ENCODE peak calls at places on chromosomes 12 and 14, in eight cellular contexts. One of them, this sample, is unnamed.

GRCh38 chr12:122422769-122423257 is 344 bp upstream of the CLIP1 start:
- DNase-seq in GM23248: peak
- DNase-seq in fibroblast of lung: peak
- DNase-seq in HCT116: no peak
- DNase-seq in AG10803: peak
- DNase-seq in dorsolateral prefrontal cortex: no peak
- DNase-seq in A673: peak
- DNase-seq in heart right ventricle: peak
- DNase-seq in this sample: no peak

GRCh38 chr14:96398432-96398831 is 6.5 kb downstream of the AK7 start:
- DNase-seq in GM23248: no peak
- DNase-seq in dorsolateral prefrontal cortex: no peak
- DNase-seq in HCT116: no peak
- DNase-seq in A673: no peak
- DNase-seq in fibroblast of lung: no peak
- DNase-seq in AG10803: no peak
- DNase-seq in heart right ventricle: no peak
- DNase-seq in this sample: no peak

GRCh38 chr14:104600141-104600643 is 4.4 kb downstream of the TMEM179 start:
- DNase-seq in HCT116: no peak
- DNase-seq in heart right ventricle: no peak
- DNase-seq in A673: peak
- DNase-seq in GM23248: peak
- DNase-seq in dorsolateral prefrontal cortex: peak
- DNase-seq in fibroblast of lung: no peak
- DNase-seq in AG10803: peak
- DNase-seq in this sample: no peak

GRCh38 chr12:62933220-62933870 is 1.6 kb downstream of the PPM1H start:
- DNase-seq in heart right ventricle: peak
- DNase-seq in A673: no peak
- DNase-seq in dorsolateral prefrontal cortex: peak
- DNase-seq in fibroblast of lung: no peak
- DNase-seq in AG10803: no peak
- DNase-seq in GM23248: no peak
- DNase-seq in HCT116: no peak
- DNase-seq in this sample: no peak

GRCh38 chr12:57214398-57214781 is 2.2 kb upstream of the NXPH4 start:
- DNase-seq in HCT116: no peak
- DNase-seq in dorsolateral prefrontal cortex: no peak
- DNase-seq in A673: peak
- DNase-seq in GM23248: peak
- DNase-seq in heart right ventricle: peak
- DNase-seq in fibroblast of lung: peak
- DNase-seq in AG10803: peak
- DNase-seq in this sample: no peak

GRCh38 chr12:89160716-89161123 is 191.6 kb downstream of the DUSP6 start:
- DNase-seq in HCT116: no peak
- DNase-seq in A673: peak
- DNase-seq in AG10803: peak
- DNase-seq in dorsolateral prefrontal cortex: no peak
- DNase-seq in heart right ventricle: peak
- DNase-seq in fibroblast of lung: peak
- DNase-seq in GM23248: peak
- DNase-seq in this sample: peak

GRCh38 chr12:115885040-115885439 is 392.5 kb downstream of the MED13L start:
- DNase-seq in heart right ventricle: no peak
- DNase-seq in dorsolateral prefrontal cortex: no peak
- DNase-seq in AG10803: no peak
- DNase-seq in HCT116: no peak
- DNase-seq in A673: no peak
- DNase-seq in GM23248: no peak
- DNase-seq in fibroblast of lung: no peak
- DNase-seq in this sample: no peak

GRCh38 chr14:33962016-33962415 is 11.1 kb upstream of the EGLN3 start:
- DNase-seq in GM23248: no peak
- DNase-seq in AG10803: no peak
- DNase-seq in heart right ventricle: no peak
- DNase-seq in dorsolateral prefrontal cortex: no peak
- DNase-seq in fibroblast of lung: no peak
- DNase-seq in HCT116: no peak
- DNase-seq in A673: no peak
- DNase-seq in this sample: no peak

GRCh38 chr14:50397461-50398196 is 948 bp upstream of the CDKL1 start:
- DNase-seq in AG10803: peak
- DNase-seq in A673: peak
- DNase-seq in dorsolateral prefrontal cortex: no peak
- DNase-seq in fibroblast of lung: no peak
- DNase-seq in GM23248: peak
- DNase-seq in heart right ventricle: peak
- DNase-seq in HCT116: no peak
- DNase-seq in this sample: no peak

GRCh38 chr12:83318386-83318971 is 631.8 kb downstream of the TMTC2 start:
- DNase-seq in fibroblast of lung: peak
- DNase-seq in HCT116: no peak
- DNase-seq in heart right ventricle: no peak
- DNase-seq in AG10803: no peak
- DNase-seq in dorsolateral prefrontal cortex: no peak
- DNase-seq in A673: no peak
- DNase-seq in GM23248: peak
- DNase-seq in this sample: peak

GRCh38 chr12:58326534-58326933 is 385.2 kb downstream of the ATP23 start:
- DNase-seq in AG10803: no peak
- DNase-seq in dorsolateral prefrontal cortex: no peak
- DNase-seq in HCT116: no peak
- DNase-seq in heart right ventricle: no peak
- DNase-seq in fibroblast of lung: no peak
- DNase-seq in GM23248: no peak
- DNase-seq in A673: no peak
- DNase-seq in this sample: no peak

GRCh38 chr12:85872497-85873091 is 1.5 kb upstream of the NTS start:
- DNase-seq in AG10803: peak
- DNase-seq in HCT116: peak
- DNase-seq in fibroblast of lung: peak
- DNase-seq in dorsolateral prefrontal cortex: no peak
- DNase-seq in heart right ventricle: no peak
- DNase-seq in A673: peak
- DNase-seq in GM23248: peak
- DNase-seq in this sample: peak

GRCh38 chr12:55795950-55796349 is 21.6 kb downstream of the SARNP start:
- DNase-seq in heart right ventricle: no peak
- DNase-seq in HCT116: no peak
- DNase-seq in dorsolateral prefrontal cortex: no peak
- DNase-seq in GM23248: no peak
- DNase-seq in A673: no peak
- DNase-seq in AG10803: no peak
- DNase-seq in fibroblast of lung: peak
- DNase-seq in this sample: no peak

GRCh38 chr14:99320621-99321235 is 48.7 kb upstream of the BCL11B start:
- DNase-seq in A673: no peak
- DNase-seq in AG10803: no peak
- DNase-seq in fibroblast of lung: no peak
- DNase-seq in HCT116: no peak
- DNase-seq in dorsolateral prefrontal cortex: no peak
- DNase-seq in GM23248: no peak
- DNase-seq in heart right ventricle: no peak
- DNase-seq in this sample: no peak

GRCh38 chr14:65976771-65977170 is 509.4 kb upstream of the CCDC196 start:
- DNase-seq in A673: peak
- DNase-seq in HCT116: no peak
- DNase-seq in AG10803: peak
- DNase-seq in GM23248: peak
- DNase-seq in fibroblast of lung: peak
- DNase-seq in dorsolateral prefrontal cortex: no peak
- DNase-seq in heart right ventricle: no peak
- DNase-seq in this sample: no peak

GRCh38 chr12:11592484-11592883 is 57.0 kb upstream of the ETV6 start:
- DNase-seq in fibroblast of lung: no peak
- DNase-seq in heart right ventricle: no peak
- DNase-seq in GM23248: no peak
- DNase-seq in AG10803: no peak
- DNase-seq in dorsolateral prefrontal cortex: no peak
- DNase-seq in A673: no peak
- DNase-seq in HCT116: no peak
- DNase-seq in this sample: no peak

GRCh38 chr14:56555921-56556570 is 23.6 kb upstream of the TMEM260 start:
- DNase-seq in HCT116: peak
- DNase-seq in GM23248: peak
- DNase-seq in fibroblast of lung: peak
- DNase-seq in A673: peak
- DNase-seq in AG10803: peak
- DNase-seq in dorsolateral prefrontal cortex: no peak
- DNase-seq in heart right ventricle: no peak
- DNase-seq in this sample: no peak

GRCh38 chr12:2498961-2499500 is 295.7 kb upstream of the FKBP4 start:
- DNase-seq in dorsolateral prefrontal cortex: no peak
- DNase-seq in AG10803: no peak
- DNase-seq in heart right ventricle: no peak
- DNase-seq in HCT116: no peak
- DNase-seq in GM23248: no peak
- DNase-seq in A673: no peak
- DNase-seq in fibroblast of lung: no peak
- DNase-seq in this sample: no peak

GRCh38 chr12:4272976-4273650 is 449 bp upstream of the CCND2 start:
- DNase-seq in fibroblast of lung: no peak
- DNase-seq in AG10803: no peak
- DNase-seq in HCT116: no peak
- DNase-seq in heart right ventricle: no peak
- DNase-seq in A673: no peak
- DNase-seq in GM23248: no peak
- DNase-seq in dorsolateral prefrontal cortex: no peak
- DNase-seq in this sample: no peak

GRCh38 chr14:22210906-22211305 is 378.1 kb downstream of the DAD1 start:
- DNase-seq in dorsolateral prefrontal cortex: no peak
- DNase-seq in fibroblast of lung: no peak
- DNase-seq in HCT116: no peak
- DNase-seq in heart right ventricle: no peak
- DNase-seq in GM23248: no peak
- DNase-seq in A673: no peak
- DNase-seq in AG10803: no peak
- DNase-seq in this sample: no peak
- H3K4me3 ChIP-seq in dorsolateral prefrontal cortex: no peak
- H3K4me3 ChIP-seq in fibroblast of lung: no peak
- H3K4me3 ChIP-seq in HCT116: no peak
- H3K4me3 ChIP-seq in heart right ventricle: no peak
- H3K4me3 ChIP-seq in GM23248: no peak
- H3K4me3 ChIP-seq in A673: no peak
- H3K4me3 ChIP-seq in AG10803: no peak
- H3K4me3 ChIP-seq in this sample: no peak

DNA sequence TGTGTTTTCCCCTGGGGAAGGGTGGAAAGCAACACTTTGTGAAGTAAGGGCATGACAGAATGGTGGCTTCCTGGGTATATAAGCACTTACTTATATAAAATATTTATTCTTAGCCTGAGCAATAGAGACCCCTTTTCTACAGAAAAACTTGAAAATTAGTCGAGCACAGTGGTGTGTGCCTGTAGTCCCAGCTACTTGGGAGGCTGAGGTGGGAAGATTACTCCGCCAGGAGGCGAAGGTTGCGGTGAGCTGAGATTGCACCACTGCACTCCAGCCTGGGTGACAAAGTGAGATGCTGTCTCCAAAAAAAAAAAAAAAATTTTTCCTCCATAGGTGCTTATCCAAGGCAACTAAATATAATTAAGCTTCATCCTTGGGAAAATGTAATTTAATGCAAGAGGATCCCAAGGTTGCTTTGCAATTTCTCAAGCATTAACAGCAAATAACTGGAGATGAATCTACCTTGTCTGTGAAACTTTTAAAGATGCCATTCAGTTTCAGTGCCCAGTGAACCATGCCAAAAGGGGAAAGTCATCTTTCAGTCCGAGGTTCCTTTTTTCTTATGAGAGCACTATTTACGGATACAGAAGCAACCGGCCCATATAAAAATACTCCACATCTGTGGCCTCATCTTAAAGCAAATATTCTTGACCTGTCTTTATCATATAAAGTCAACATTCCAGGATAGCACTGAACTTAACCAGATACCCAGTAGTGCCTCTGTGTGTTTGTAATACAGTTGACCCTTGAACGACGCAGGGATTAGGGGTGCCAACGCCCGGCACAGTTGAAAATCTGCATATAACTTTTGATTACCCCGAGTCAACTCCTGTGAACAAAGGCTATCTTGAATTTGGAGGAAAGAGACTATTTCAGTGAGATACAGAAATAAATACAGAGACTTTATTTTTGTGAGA is 209.2 kb downstream of the PCNX1 start:
- DNase-seq in HCT116: no peak
- DNase-seq in heart right ventricle: no peak
- DNase-seq in GM23248: no peak
- DNase-seq in AG10803: no peak
- DNase-seq in dorsolateral prefrontal cortex: no peak
- DNase-seq in A673: no peak
- DNase-seq in fibroblast of lung: no peak
- DNase-seq in this sample: no peak
- H3K4me3 ChIP-seq in HCT116: no peak
- H3K4me3 ChIP-seq in heart right ventricle: no peak
- H3K4me3 ChIP-seq in GM23248: no peak
- H3K4me3 ChIP-seq in AG10803: no peak
- H3K4me3 ChIP-seq in dorsolateral prefrontal cortex: no peak
- H3K4me3 ChIP-seq in A673: no peak
- H3K4me3 ChIP-seq in fibroblast of lung: no peak
- H3K4me3 ChIP-seq in this sample: no peak

GRCh38 chr12:28192145-28192544 is 1.9 kb downstream of the CCDC91 start:
- DNase-seq in A673: no peak
- DNase-seq in HCT116: no peak
- DNase-seq in AG10803: no peak
- DNase-seq in heart right ventricle: no peak
- DNase-seq in GM23248: no peak
- DNase-seq in dorsolateral prefrontal cortex: no peak
- DNase-seq in fibroblast of lung: no peak
- DNase-seq in this sample: no peak
- H3K4me3 ChIP-seq in A673: no peak
- H3K4me3 ChIP-seq in HCT116: no peak
- H3K4me3 ChIP-seq in AG10803: no peak
- H3K4me3 ChIP-seq in heart right ventricle: no peak
- H3K4me3 ChIP-seq in GM23248: peak
- H3K4me3 ChIP-seq in dorsolateral prefrontal cortex: no peak
- H3K4me3 ChIP-seq in fibroblast of lung: no peak
- H3K4me3 ChIP-seq in this sample: no peak

DNA sequence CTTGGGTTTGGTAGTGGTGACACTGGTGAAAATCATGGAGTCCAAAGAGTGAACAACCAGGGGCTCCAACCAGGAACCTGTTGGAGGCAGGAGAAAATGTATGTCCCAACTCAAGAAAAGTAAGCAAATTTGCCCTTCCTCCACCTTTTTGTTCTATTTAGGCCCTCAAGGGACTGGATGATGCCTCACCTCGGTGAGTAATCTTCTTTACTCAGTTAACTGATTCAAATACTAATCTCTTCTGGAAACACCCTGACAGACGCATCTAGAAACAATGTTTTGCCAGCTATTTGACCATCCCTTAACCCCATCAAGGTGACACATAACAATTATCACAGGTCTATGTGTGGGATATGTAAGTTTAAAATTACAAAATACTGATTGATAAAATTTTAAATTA is 272.4 kb upstream of the FOXG1 start:
- DNase-seq in A673: no peak
- DNase-seq in dorsolateral prefrontal cortex: no peak
- DNase-seq in AG10803: no peak
- DNase-seq in fibroblast of lung: peak
- DNase-seq in heart right ventricle: no peak
- DNase-seq in HCT116: no peak
- DNase-seq in GM23248: no peak
- DNase-seq in this sample: peak
- H3K4me3 ChIP-seq in A673: no peak
- H3K4me3 ChIP-seq in dorsolateral prefrontal cortex: no peak
- H3K4me3 ChIP-seq in AG10803: no peak
- H3K4me3 ChIP-seq in fibroblast of lung: no peak
- H3K4me3 ChIP-seq in heart right ventricle: no peak
- H3K4me3 ChIP-seq in HCT116: no peak
- H3K4me3 ChIP-seq in GM23248: no peak
- H3K4me3 ChIP-seq in this sample: no peak

GRCh38 chr12:6753772-6754356 is 923 bp upstream of the MLF2 start:
- DNase-seq in heart right ventricle: peak
- DNase-seq in fibroblast of lung: no peak
- DNase-seq in A673: no peak
- DNase-seq in AG10803: no peak
- DNase-seq in dorsolateral prefrontal cortex: no peak
- DNase-seq in HCT116: no peak
- DNase-seq in GM23248: no peak
- DNase-seq in this sample: no peak
- H3K4me3 ChIP-seq in heart right ventricle: no peak
- H3K4me3 ChIP-seq in fibroblast of lung: no peak
- H3K4me3 ChIP-seq in A673: peak
- H3K4me3 ChIP-seq in AG10803: peak
- H3K4me3 ChIP-seq in dorsolateral prefrontal cortex: peak
- H3K4me3 ChIP-seq in HCT116: no peak
- H3K4me3 ChIP-seq in GM23248: no peak
- H3K4me3 ChIP-seq in this sample: no peak

This sample was measured in skeletal muscle cell.